ENCODE peak calls at places on chromosome 10, in seven cellular contexts. A, F, C, V, K, W and Y are unnamed samples.

GRCh38 chr10:112815238-112816032 is 134.6 kb upstream of the TCF7L2 start:
- ATAC-seq in A (peak; percentile 33), W (no peak), F (no peak), K (peak; percentile 38), V (peak; percentile 31), C (no peak), Y (peak; percentile 7)

GRCh38 chr10:28946479-28946878 is 269.2 kb downstream of the BAMBI start:
- ATAC-seq in W (no peak), V (no peak), K (no peak), F (no peak), A (no peak), C (no peak), Y (no peak)

GRCh38 chr10:72081210-72081609 is 7.1 kb downstream of the SPOCK2 start:
- ATAC-seq in F (peak; percentile 13), A (no peak), W (no peak), C (no peak), V (no peak), K (no peak), Y (no peak)

GRCh38 chr10:9625266-9625776 is 1392.4 kb upstream of the CELF2 start:
- ATAC-seq in V (no peak), K (no peak), F (no peak), A (no peak), C (no peak), W (no peak), Y (no peak)

GRCh38 chr10:22486431-22486830 is 141.1 kb downstream of the SPAG6 start:
- ATAC-seq in V (no peak), F (no peak), C (no peak), A (no peak), W (no peak), K (no peak), Y (no peak)

GRCh38 chr10:96889415-96890171 is 57.5 kb downstream of the LCOR start:
- ATAC-seq in W (no peak), C (no peak), F (no peak), V (no peak), A (no peak), K (no peak), Y (no peak)

GRCh38 chr10:27373566-27374160 is 130.4 kb upstream of the RAB18 start:
- ATAC-seq in K (no peak), A (no peak), C (no peak), W (no peak), V (no peak), F (no peak), Y (no peak)

GRCh38 chr10:91820144-91820543 is 21.9 kb downstream of the TNKS2 start:
- ATAC-seq in A (peak; percentile 72), F (no peak), K (no peak), C (no peak), W (no peak), V (no peak), Y (no peak)

GRCh38 chr10:112332509-112333228 is 41.2 kb upstream of the ACSL5 start:
- ATAC-seq in F (no peak), A (no peak), C (no peak), W (peak; percentile 47), K (peak; percentile 78), V (peak; percentile 75), Y (no peak)

GRCh38 chr10:106938448-106939014 is 226.0 kb downstream of the SORCS1 start:
- ATAC-seq in C (no peak), A (no peak), V (no peak), K (peak; percentile 75), F (no peak), W (no peak), Y (no peak)

GRCh38 chr10:114026189-114027040 is 17.3 kb upstream of the ADRB1 start:
- ATAC-seq in F (no peak), A (no peak), K (no peak), W (no peak), V (peak; percentile 86), C (peak; percentile 70), Y (no peak)

GRCh38 chr10:119370046-119370770 is 162.8 kb downstream of the GRK5 start:
- ATAC-seq in A (peak; percentile 34), W (no peak), C (peak; percentile 31), F (no peak), V (no peak), K (peak; percentile 13), Y (peak; percentile 34)

GRCh38 chr10:28913850-28914249 is 236.5 kb downstream of the BAMBI start:
- ATAC-seq in C (no peak), A (no peak), V (peak; percentile 63), F (no peak), W (no peak), K (no peak), Y (no peak)

GRCh38 chr10:85603167-85603940 is 763.2 kb downstream of the GRID1 start:
- ATAC-seq in W (no peak), A (no peak), F (no peak), C (no peak), V (no peak), K (no peak), Y (no peak)

GRCh38 chr10:110876000-110876399 is 4.3 kb downstream of the PDCD4 start:
- ATAC-seq in C (no peak), V (no peak), W (no peak), A (no peak), F (no peak), K (no peak), Y (no peak)

GRCh38 chr10:29692121-29692539 is 57.4 kb upstream of the SVIL start:
- ATAC-seq in F (no peak), V (no peak), A (no peak), K (no peak), W (peak; percentile 49), C (no peak), Y (peak; percentile 60)

GRCh38 chr10:119705434-119705831 is 20.4 kb upstream of the INPP5F start:
- ATAC-seq in F (no peak), A (no peak), K (no peak), W (no peak), C (peak; percentile 40), V (no peak), Y (no peak)

GRCh38 chr10:118840071-118840775 is 85.5 kb upstream of the CACUL1 start:
- ATAC-seq in W (no peak), A (no peak), F (peak; percentile 66), V (peak; percentile 74), K (no peak), C (no peak), Y (no peak)

GRCh38 chr10:70596860-70597809 is 5.4 kb downstream of the PRF1 start:
- ATAC-seq in F (no peak), A (no peak), W (no peak), C (no peak), V (no peak), K (no peak), Y (no peak)

GRCh38 chr10:85849315-85849714 is 517.3 kb downstream of the GRID1 start:
- ATAC-seq in F (no peak), A (no peak), W (no peak), K (no peak), C (no peak), V (no peak), Y (no peak)

GRCh38 chr10:62618576-62619408 is 185.7 kb upstream of the ADO start:
- ATAC-seq in V (no peak), A (no peak), W (no peak), F (no peak), K (peak; percentile 31), C (peak; percentile 58), Y (no peak)

GRCh38 chr10:116053910-116054309 is 219.1 kb downstream of the GFRA1 start:
- ATAC-seq in W (no peak), C (no peak), V (no peak), K (no peak), A (no peak), F (no peak), Y (no peak)

GRCh38 chr10:116055919-116056252 is 217.1 kb downstream of the GFRA1 start:
- ATAC-seq in F (no peak), W (no peak), A (no peak), K (no peak), C (no peak), V (no peak), Y (no peak)

GRCh38 chr10:116055252-116055918 is 217.6 kb downstream of the GFRA1 start:
- ATAC-seq in F (no peak), A (no peak), K (peak; percentile 38), V (no peak), C (no peak), W (no peak), Y (no peak)

GRCh38 chr10:116056445-116057293 is 216.3 kb downstream of the GFRA1 start:
- ATAC-seq in V (no peak), C (no peak), A (peak; percentile 88), K (peak; percentile 93), W (no peak), F (no peak), Y (peak; percentile 90)
- H3K27me3 ChIP-seq in V (peaks cover 65% of the 10 kb centered on the region), C (no peaks in the 10 kb centered on the region), A (no peaks in the 10 kb centered on the region), K (no peaks in the 10 kb centered on the region), W (no peaks in the 10 kb centered on the region), F (no peaks in the 10 kb centered on the region), Y (no peaks in the 10 kb centered on the region)

GRCh38 chr10:121237718-121238117 is 360.5 kb downstream of the FGFR2 start:
- ATAC-seq in V (no peak), F (no peak), W (no peak), A (no peak), K (no peak), C (no peak), Y (no peak)
- TF ChIP-seq CTCF in V (peak; percentile 42), F (no peak), W (no peak), A (no peak), K (peak; percentile 4), C (no peak), Y (no peak)

DNA sequence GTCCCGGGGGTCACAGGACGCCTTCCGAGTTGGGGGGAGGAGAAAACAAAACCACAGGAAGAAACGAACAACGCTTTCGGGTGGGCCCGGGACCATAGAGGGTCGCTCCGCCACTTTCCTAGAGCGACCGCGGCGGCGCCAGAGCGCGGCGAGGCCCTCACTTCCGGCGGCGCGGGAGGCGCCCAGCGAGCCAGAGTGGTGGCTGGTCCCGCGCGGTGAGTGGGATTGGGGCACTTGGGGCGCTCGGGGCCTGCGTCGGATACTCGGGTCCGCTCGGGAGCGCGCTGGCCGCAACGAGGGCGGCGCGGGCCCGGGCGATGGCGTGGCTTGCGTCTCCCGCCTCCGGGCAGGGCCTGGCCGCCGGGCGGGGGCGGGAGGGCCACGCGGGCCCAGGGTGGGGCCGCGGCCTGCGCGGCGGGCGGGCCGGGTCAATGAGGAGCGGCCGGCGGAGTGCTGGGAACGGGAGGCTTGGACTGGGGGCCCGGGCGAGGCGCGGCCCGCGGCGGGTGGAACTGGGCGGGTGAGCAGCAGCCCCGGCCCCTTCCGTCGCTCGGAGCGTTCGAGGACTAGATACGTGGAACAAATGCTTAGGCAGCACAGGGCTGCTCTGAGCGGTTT is at the start of gene ZNF22:
- ATAC-seq in V (peak; percentile 77), W (peak; percentile 14), A (peak; percentile 25), F (peak; percentile 88), C (peak; percentile 82), K (peak; percentile 69), Y (peak; percentile 66)
- TF ChIP-seq POLR2A in V (no peak), W (no peak), A (peak; percentile 61), F (peak; percentile 72), C (peak; percentile 88), K (peak; percentile 74), Y (peak; percentile 62)

DNA sequence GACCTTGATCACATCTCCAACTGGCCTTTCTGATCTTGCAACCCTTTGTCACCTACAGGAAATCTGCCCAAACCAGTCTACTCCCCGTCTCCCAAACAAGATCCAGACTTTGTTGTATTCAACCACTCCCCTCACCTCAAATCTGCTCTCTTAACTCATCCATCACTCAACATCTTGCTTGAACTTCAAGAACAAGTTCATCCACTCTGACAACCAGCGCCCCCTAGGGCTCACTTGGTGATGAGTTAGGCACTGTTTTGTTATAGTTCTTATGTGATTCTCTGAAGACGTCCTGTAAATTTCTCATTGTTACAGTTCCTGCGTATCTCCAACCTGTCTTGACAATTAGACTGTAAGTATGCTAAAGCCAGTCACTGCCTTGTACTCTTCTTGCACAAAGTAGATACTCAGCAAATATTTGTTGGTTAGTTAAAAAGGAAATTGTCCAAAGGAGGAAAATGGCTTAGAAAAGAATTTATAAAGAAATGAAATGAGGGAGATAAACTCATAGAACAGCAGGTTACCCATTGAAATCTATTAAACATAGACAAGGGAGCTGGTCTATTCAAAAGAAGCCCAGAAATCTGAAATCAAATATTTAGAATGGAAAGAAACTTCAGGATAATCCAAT is 5.3 kb downstream of the FRMD4A start:
- ATAC-seq in A (no peak), K (peak; percentile 61), C (peak; percentile 56), F (peak; percentile 73), V (peak; percentile 76), W (no peak), Y (no peak)
- H3K27me3 ChIP-seq in A (no peaks in the 10 kb centered on the region), K (no peaks in the 10 kb centered on the region), C (no peaks in the 10 kb centered on the region), F (peaks cover 1% of the 10 kb centered on the region), V (peaks cover 49% of the 10 kb centered on the region), W (peaks cover 13% of the 10 kb centered on the region), Y (peaks cover 10% of the 10 kb centered on the region)